ENCODE peak calls at places on chromosomes 4 and X, in ten cellular contexts. R is body of pancreas, Q is aorta, T is mesenchymal stem cell, M is neuronal stem cell, I is iPS DF 6.9, C is IMR-90, G is tibial artery, H is SJSA1, Z is left lung. F is an unnamed sample.

GRCh38 chrX:153494061-153494460 is 719 bp upstream of the BGN start:
- DNase-seq in R (no peak), Q (no peak), T (peak), M (no peak), I (no peak), C (peak), G (peak), H (no peak), Z (no peak), F (no peak)

GRCh38 chrX:47746446-47746845 is 87.5 kb upstream of the UXT start:
- DNase-seq in R (no peak), Q (no peak), T (no peak), M (no peak), I (no peak), C (no peak), G (no peak), H (peak), Z (no peak), F (no peak)

GRCh38 chrX:1308476-1308875 is 28.1 kb upstream of the IL3RA start:
- DNase-seq in R (no peak), Q (no peak), T (no peak), M (no peak), I (no peak), C (no peak), G (no peak), H (no peak), Z (peak), F (no peak)

GRCh38 chrX:11267311-11267910 is 25.8 kb upstream of the AMELX start:
- DNase-seq in R (no peak), Q (no peak), T (peak), M (no peak), I (no peak), C (no peak), G (no peak), H (no peak), Z (no peak), F (no peak)

GRCh38 chr4:185318679-185319078 is 77.0 kb downstream of the LRP2BP start:
- DNase-seq in R (no peak), Q (no peak), T (peak), M (no peak), I (no peak), C (no peak), G (no peak), H (no peak), Z (no peak), F (no peak)

GRCh38 chr4:181877329-181877848 is 365.8 kb upstream of the TENM3 start:
- DNase-seq in R (no peak), Q (no peak), T (no peak), M (no peak), I (no peak), C (peak), G (no peak), H (no peak), Z (no peak), F (no peak)

GRCh38 chr4:74327751-74328150 is 19.5 kb downstream of the EPGN start:
- DNase-seq in R (no peak), Q (no peak), T (no peak), M (no peak), I (no peak), C (peak), G (no peak), H (no peak), Z (no peak), F (no peak)

GRCh38 chr4:87377816-87378215 is 13.2 kb downstream of the HSD17B11 start:
- DNase-seq in R (no peak), Q (no peak), T (no peak), M (no peak), I (no peak), C (no peak), G (no peak), H (no peak), Z (no peak), F (no peak)

GRCh38 chrX:108034725-108035124 is 10.1 kb upstream of the VSIG1 start:
- DNase-seq in R (no peak), Q (no peak), T (no peak), M (no peak), I (no peak), C (no peak), G (no peak), H (no peak), Z (no peak), F (no peak)

GRCh38 chr4:1992468-1993168 is 16.2 kb downstream of the NELFA start:
- DNase-seq in R (no peak), Q (no peak), T (no peak), M (no peak), I (peak), C (no peak), G (no peak), H (no peak), Z (peak), F (no peak)

GRCh38 chr4:86233681-86234080 is 126.2 kb downstream of the MAPK10 start:
- DNase-seq in R (no peak), Q (no peak), T (no peak), M (no peak), I (no peak), C (peak), G (no peak), H (no peak), Z (no peak), F (no peak)

GRCh38 chrX:115324194-115324593 is 34.7 kb downstream of the LUZP4 start:
- DNase-seq in R (no peak), Q (peak), T (no peak), M (no peak), I (no peak), C (peak), G (peak), H (no peak), Z (no peak), F (no peak)

GRCh38 chr4:1772869-1773538 is 20.1 kb upstream of the FGFR3 start:
- DNase-seq in R (peak), Q (no peak), T (no peak), M (no peak), I (no peak), C (no peak), G (no peak), H (no peak), Z (no peak), F (no peak)

GRCh38 chrX:48046846-48047245 is 24.6 kb downstream of the ZNF630 start:
- DNase-seq in R (no peak), Q (no peak), T (no peak), M (no peak), I (no peak), C (no peak), G (no peak), H (no peak), Z (no peak), F (no peak)

GRCh38 chrX:110346681-110347080 is 12.0 kb upstream of the RTL9 start:
- DNase-seq in R (peak), Q (no peak), T (no peak), M (no peak), I (no peak), C (no peak), G (no peak), H (no peak), Z (peak), F (no peak)

GRCh38 chr4:162234595-162234994 is 70.8 kb upstream of the FSTL5 start:
- DNase-seq in R (no peak), Q (no peak), T (no peak), M (no peak), I (no peak), C (no peak), G (no peak), H (no peak), Z (no peak), F (no peak)

GRCh38 chr4:609400-610050 is 15.8 kb upstream of the PDE6B start:
- DNase-seq in R (no peak), Q (no peak), T (no peak), M (no peak), I (no peak), C (no peak), G (no peak), H (no peak), Z (no peak), F (no peak)

GRCh38 chr4:7890635-7891393 is 48.8 kb downstream of the AFAP1 start:
- DNase-seq in R (no peak), Q (no peak), T (peak), M (no peak), I (no peak), C (peak), G (no peak), H (peak), Z (no peak), F (no peak)

GRCh38 chrX:41022579-41022978 is 62.7 kb upstream of the USP9X start:
- DNase-seq in R (no peak), Q (no peak), T (no peak), M (no peak), I (no peak), C (peak), G (no peak), H (no peak), Z (no peak), F (no peak)

GRCh38 chr4:2408401-2408958 is 10.0 kb downstream of the ZFYVE28 start:
- DNase-seq in R (no peak), Q (no peak), T (no peak), M (no peak), I (no peak), C (no peak), G (no peak), H (no peak), Z (no peak), F (no peak)

GRCh38 chr4:78542373-78542772 is 9.2 kb upstream of the ANXA3 start:
- DNase-seq in R (no peak), Q (no peak), T (peak), M (no peak), I (no peak), C (peak), G (no peak), H (no peak), Z (no peak), F (no peak)

GRCh38 chr4:530017-530781 is 31.2 kb downstream of the PIGG start:
- DNase-seq in R (no peak), Q (no peak), T (no peak), M (no peak), I (no peak), C (no peak), G (no peak), H (no peak), Z (no peak), F (no peak)

GRCh38 chrX:107780525-107780924 is 3.0 kb downstream of the NCBP2L start:
- DNase-seq in R (no peak), Q (no peak), T (no peak), M (no peak), I (no peak), C (no peak), G (no peak), H (no peak), Z (no peak), F (no peak)

GRCh38 chrX:137352101-137352660 is 213.7 kb upstream of the ZIC3 start:
- DNase-seq in R (no peak), Q (no peak), T (no peak), M (no peak), I (no peak), C (no peak), G (no peak), H (no peak), Z (no peak), F (no peak)

GRCh38 chrX:30309139-30309571 is at the start of gene NR0B1:
- DNase-seq in R (peak), Q (peak), T (peak), M (peak), I (no peak), C (no peak), G (no peak), H (no peak), Z (peak), F (no peak)

GRCh38 chr4:126560794-126561193 is 1072.0 kb upstream of the INTU start:
- DNase-seq in R (no peak), Q (no peak), T (no peak), M (no peak), I (no peak), C (no peak), G (no peak), H (no peak), Z (no peak), F (no peak)

GRCh38 chr4:3307891-3308575 is 15.2 kb downstream of the RGS12 start:
- DNase-seq in R (no peak), Q (peak), T (no peak), M (no peak), I (no peak), C (no peak), G (peak), H (no peak), Z (peak), F (no peak)

GRCh38 chrX:23908219-23909003 is 605 bp downstream of the CXorf58 start:
- DNase-seq in R (peak), Q (no peak), T (no peak), M (no peak), I (no peak), C (no peak), G (no peak), H (no peak), Z (no peak), F (no peak)

GRCh38 chr4:120918788-120919187 is 3.7 kb downstream of the PRDM5 start:
- DNase-seq in R (peak), Q (peak), T (no peak), M (no peak), I (no peak), C (peak), G (no peak), H (no peak), Z (peak), F (no peak)

GRCh38 chrX:78517124-78517523 is 142.0 kb downstream of the RTL3 start:
- DNase-seq in R (no peak), Q (no peak), T (no peak), M (no peak), I (no peak), C (no peak), G (no peak), H (no peak), Z (no peak), F (no peak)

GRCh38 chrX:75156537-75156945 is 458 bp upstream of the ABCB7 start:
- DNase-seq in R (no peak), Q (no peak), T (peak), M (no peak), I (no peak), C (peak), G (no peak), H (peak), Z (no peak), F (no peak)

GRCh38 chrX:136835761-136836160 is 44.8 kb downstream of the RBMX start:
- DNase-seq in R (no peak), Q (no peak), T (no peak), M (no peak), I (no peak), C (no peak), G (no peak), H (no peak), Z (no peak), F (no peak)

GRCh38 chrX:78540171-78540570 is 119.0 kb downstream of the RTL3 start:
- DNase-seq in R (no peak), Q (no peak), T (no peak), M (no peak), I (no peak), C (no peak), G (no peak), H (no peak), Z (no peak), F (no peak)

GRCh38 chr4:142353149-142353738 is 492.9 kb downstream of the INPP4B start:
- DNase-seq in R (peak), Q (no peak), T (peak), M (peak), I (peak), C (peak), G (no peak), H (peak), Z (no peak), F (no peak)

GRCh38 chrX:23694606-23695005 is 27.3 kb downstream of the PRDX4 start:
- DNase-seq in R (peak), Q (peak), T (peak), M (peak), I (no peak), C (peak), G (peak), H (no peak), Z (no peak), F (no peak)

GRCh38 chrX:140123446-140123845 is 158.1 kb upstream of the CXorf66 start:
- DNase-seq in R (no peak), Q (no peak), T (no peak), M (no peak), I (no peak), C (no peak), G (no peak), H (no peak), Z (no peak), F (no peak)

GRCh38 chr4:54281060-54281781 is 52.1 kb downstream of the PDGFRA start:
- DNase-seq in R (peak), Q (peak), T (peak), M (no peak), I (no peak), C (peak), G (peak), H (peak), Z (no peak), F (no peak)

DNA sequence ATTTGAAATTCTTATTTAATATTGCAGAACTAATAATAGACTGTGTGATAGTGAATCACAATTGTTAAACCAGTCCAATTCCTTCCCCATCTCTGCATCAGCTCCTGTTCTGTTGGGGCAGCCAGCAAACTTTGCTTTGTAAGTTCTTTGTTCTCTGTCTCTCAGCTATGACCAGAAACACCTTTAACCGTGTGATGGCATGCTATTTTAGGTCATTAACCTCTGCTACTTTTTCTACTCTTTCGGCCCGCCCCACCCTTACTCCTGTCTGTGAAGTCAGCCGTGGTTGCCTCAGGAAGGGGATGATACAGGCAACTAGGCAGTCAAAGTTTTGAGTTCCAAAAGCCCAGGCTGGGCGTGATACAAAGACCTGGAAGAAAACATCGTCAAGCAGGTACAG is 51.3 kb upstream of the EGFL6 start:
- DNase-seq in R (no peak), Q (no peak), T (no peak), M (no peak), I (no peak), C (no peak), G (no peak), H (no peak), Z (no peak), F (no peak)
- H3K27ac ChIP-seq in R (no peak), Q (no peak), T (no peak), M (no peak), I (no peak), C (no peak), G (no peak), H (no peak), Z (no peak), F (no peak)

GRCh38 chrX:36577006-36577405 is 431.2 kb upstream of the FAM47C start:
- DNase-seq in R (no peak), Q (no peak), T (no peak), M (no peak), I (no peak), C (no peak), G (no peak), H (no peak), Z (no peak), F (no peak)
- H3K27ac ChIP-seq in R (no peak), Q (no peak), T (no peak), M (no peak), I (no peak), C (no peak), G (no peak), H (no peak), Z (no peak), F (no peak)

DNA sequence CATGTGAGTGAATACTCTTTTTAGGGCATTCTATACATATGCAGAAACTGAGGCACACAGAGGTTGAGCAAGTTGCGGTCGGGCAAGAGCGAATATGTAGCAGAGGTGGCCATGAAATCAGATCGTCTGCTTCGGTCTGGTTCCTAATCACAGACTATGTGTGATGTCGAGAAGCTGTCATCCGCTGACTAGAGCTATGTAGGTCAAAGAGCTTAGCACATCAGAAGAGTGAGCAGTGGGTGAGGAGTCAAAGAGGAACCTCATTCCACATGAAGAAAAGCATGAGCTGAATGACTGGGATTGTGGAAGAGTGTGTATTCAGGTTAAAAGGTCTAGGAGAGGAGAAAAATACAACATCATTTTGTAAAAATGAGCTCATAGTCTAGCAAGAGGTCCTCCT is 19.0 kb downstream of the GAB3 start:
- DNase-seq in R (no peak), Q (no peak), T (peak), M (no peak), I (no peak), C (peak), G (no peak), H (no peak), Z (no peak), F (no peak)
- H3K27ac ChIP-seq in R (no peak), Q (no peak), T (no peak), M (no peak), I (no peak), C (no peak), G (peak), H (no peak), Z (peak), F (no peak)

GRCh38 chr4:139988863-139989765 is 164.9 kb downstream of the MAML3 start:
- DNase-seq in R (peak), Q (peak), T (peak), M (no peak), I (no peak), C (peak), G (peak), H (peak), Z (no peak), F (no peak)
- H3K27ac ChIP-seq in R (no peak), Q (no peak), T (peak), M (peak), I (no peak), C (no peak), G (no peak), H (no peak), Z (no peak), F (no peak)

GRCh38 chrX:98731821-98732220 is 1678.3 kb downstream of the PCDH19 start:
- DNase-seq in R (no peak), Q (no peak), T (no peak), M (no peak), I (no peak), C (no peak), G (no peak), H (no peak), Z (no peak), F (no peak)
- H3K27ac ChIP-seq in R (no peak), Q (no peak), T (no peak), M (no peak), I (no peak), C (no peak), G (no peak), H (no peak), Z (no peak), F (no peak)

GRCh38 chr4:172411180-172411579 is 598.0 kb downstream of the GALNTL6 start:
- DNase-seq in R (no peak), Q (no peak), T (peak), M (no peak), I (no peak), C (no peak), G (no peak), H (no peak), Z (no peak), F (no peak)
- H3K27ac ChIP-seq in R (no peak), Q (no peak), T (no peak), M (no peak), I (no peak), C (no peak), G (no peak), H (no peak), Z (no peak), F (no peak)

GRCh38 chrX:2488621-2489285 is 12.0 kb downstream of the DHRSX start:
- DNase-seq in R (no peak), Q (no peak), T (no peak), M (no peak), I (no peak), C (no peak), G (no peak), H (no peak), Z (no peak), F (no peak)
- H3K27ac ChIP-seq in R (no peak), Q (no peak), T (no peak), M (no peak), I (no peak), C (no peak), G (no peak), H (no peak), Z (no peak), F (no peak)

DNA sequence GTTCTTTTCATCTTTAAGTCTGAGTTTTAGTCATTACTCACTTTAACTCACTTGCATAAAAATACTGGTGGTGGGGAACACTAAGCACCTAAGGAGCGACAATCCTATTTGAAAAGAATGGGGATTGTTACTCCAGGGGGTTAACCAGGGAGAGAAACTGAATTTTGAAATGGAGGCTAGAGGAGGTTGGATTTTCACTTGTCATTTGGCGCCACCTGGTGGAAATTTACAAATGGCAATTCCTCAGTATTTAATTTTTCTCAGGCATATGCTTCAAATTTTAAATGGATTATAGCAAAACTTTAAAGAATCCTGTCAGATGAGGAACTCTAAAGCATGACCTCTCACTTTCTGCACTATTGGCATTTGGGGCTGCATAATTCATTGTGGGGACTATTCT is 2.7 kb upstream of the GEMIN8 start:
- DNase-seq in R (peak), Q (no peak), T (peak), M (peak), I (peak), C (peak), G (peak), H (peak), Z (no peak), F (no peak)
- H3K27ac ChIP-seq in R (no peak), Q (no peak), T (no peak), M (no peak), I (no peak), C (no peak), G (peak), H (no peak), Z (no peak), F (peak)